ENCODE peak calls at places on chromosomes 13 and 19, in five cellular contexts. D is tibial nerve, Y is choroid plexus epithelial cell, U is dorsolateral prefrontal cortex, M is RWPE1. H is an unnamed sample.

GRCh38 chr19:4322942-4323665 is 15.5 kb downstream of the STAP2 start:
- DNase-seq in D (no peak), Y (no peak), U (no peak), M (no peak), H (no peak)

GRCh38 chr19:16506961-16507360 is 10.8 kb downstream of the C19orf44 start:
- DNase-seq in D (no peak), Y (no peak), U (no peak), M (no peak), H (no peak)

GRCh38 chr19:47723573-47723923 is 10.3 kb downstream of the EHD2 start:
- DNase-seq in D (no peak), Y (peak), U (no peak), M (no peak), H (peak)

GRCh38 chr19:39166571-39167391 is 30.0 kb upstream of the NCCRP1 start:
- DNase-seq in D (no peak), Y (no peak), U (no peak), M (peak), H (no peak)

GRCh38 chr13:54357284-54357933 is 1328.8 kb downstream of the OLFM4 start:
- DNase-seq in D (no peak), Y (no peak), U (no peak), M (no peak), H (no peak)

GRCh38 chr19:51687791-51688664 is 5.1 kb upstream of the SPACA6 start:
- DNase-seq in D (peak), Y (peak), U (no peak), M (peak), H (no peak)

GRCh38 chr13:100633461-100633860 is 41.1 kb downstream of the TMTC4 start:
- DNase-seq in D (no peak), Y (peak), U (no peak), M (peak), H (peak)

GRCh38 chr13:98450495-98451167 is 126.3 kb downstream of the STK24 start:
- DNase-seq in D (no peak), Y (no peak), U (no peak), M (no peak), H (no peak)

GRCh38 chr13:77896977-77897376 is 21.7 kb downstream of the EDNRB start:
- DNase-seq in D (no peak), Y (no peak), U (no peak), M (no peak), H (no peak)

GRCh38 chr19:5147971-5148793 is 179.3 kb downstream of the KDM4B start:
- DNase-seq in D (no peak), Y (peak), U (no peak), M (no peak), H (no peak)

GRCh38 chr19:6062274-6062673 is 48.0 kb downstream of the RFX2 start:
- DNase-seq in D (no peak), Y (no peak), U (no peak), M (no peak), H (no peak)

GRCh38 chr19:38557205-38557799 is 60.5 kb downstream of the MAP4K1 start:
- DNase-seq in D (no peak), Y (no peak), U (no peak), M (no peak), H (no peak)

GRCh38 chr13:48110930-48111721 is 16.2 kb upstream of the MED4 start:
- DNase-seq in D (peak), Y (peak), U (no peak), M (no peak), H (no peak)

GRCh38 chr13:76667551-76667950 is 218.7 kb downstream of the KCTD12 start:
- DNase-seq in D (no peak), Y (peak), U (no peak), M (peak), H (peak)

GRCh38 chr19:2847507-2847906 is 6.2 kb downstream of the ZNF555 start:
- DNase-seq in D (no peak), Y (no peak), U (no peak), M (no peak), H (no peak)

GRCh38 chr19:51691122-51692064 is 1.7 kb upstream of the SPACA6 start:
- DNase-seq in D (no peak), Y (peak), U (no peak), M (no peak), H (no peak)

GRCh38 chr13:75760182-75760981 is 124.3 kb downstream of the LMO7 start:
- DNase-seq in D (no peak), Y (peak), U (no peak), M (peak), H (no peak)

GRCh38 chr19:19315444-19315843 is 4.9 kb downstream of the SUGP1 start:
- DNase-seq in D (no peak), Y (no peak), U (no peak), M (no peak), H (no peak)
- TF ChIP-seq CTCF in D (no peak), Y (peak), U (no peak), M (no peak), H (no peak)

DNA sequence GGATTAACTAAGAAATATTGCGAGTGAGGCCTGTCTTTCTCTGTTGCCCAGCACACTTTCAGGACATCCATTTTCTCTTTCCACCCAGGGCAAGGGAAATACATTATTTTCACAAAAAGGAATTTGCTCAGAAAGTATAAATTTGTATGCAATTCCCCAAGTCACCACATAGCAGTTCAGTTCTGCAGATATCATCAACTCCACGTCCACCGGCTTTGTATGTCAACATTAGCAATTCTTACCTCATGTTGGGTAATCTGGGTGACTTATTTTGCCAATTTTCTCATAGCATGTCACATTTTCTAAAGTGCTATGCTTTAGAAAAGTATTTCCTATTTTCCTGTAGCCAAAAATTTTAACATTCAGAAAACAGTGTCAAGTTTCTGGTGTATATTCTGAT is 501.8 kb downstream of the EFNB2 start:
- DNase-seq in D (no peak), Y (peak), U (no peak), M (peak), H (no peak)
- TF ChIP-seq CTCF in D (peak), Y (peak), U (no peak), M (no peak), H (peak)

GRCh38 chr13:30676672-30677071 is 58.7 kb upstream of the ALOX5AP start:
- DNase-seq in D (no peak), Y (peak), U (no peak), M (no peak), H (no peak)
- TF ChIP-seq CTCF in D (peak), Y (peak), U (no peak), M (peak), H (peak)

DNA sequence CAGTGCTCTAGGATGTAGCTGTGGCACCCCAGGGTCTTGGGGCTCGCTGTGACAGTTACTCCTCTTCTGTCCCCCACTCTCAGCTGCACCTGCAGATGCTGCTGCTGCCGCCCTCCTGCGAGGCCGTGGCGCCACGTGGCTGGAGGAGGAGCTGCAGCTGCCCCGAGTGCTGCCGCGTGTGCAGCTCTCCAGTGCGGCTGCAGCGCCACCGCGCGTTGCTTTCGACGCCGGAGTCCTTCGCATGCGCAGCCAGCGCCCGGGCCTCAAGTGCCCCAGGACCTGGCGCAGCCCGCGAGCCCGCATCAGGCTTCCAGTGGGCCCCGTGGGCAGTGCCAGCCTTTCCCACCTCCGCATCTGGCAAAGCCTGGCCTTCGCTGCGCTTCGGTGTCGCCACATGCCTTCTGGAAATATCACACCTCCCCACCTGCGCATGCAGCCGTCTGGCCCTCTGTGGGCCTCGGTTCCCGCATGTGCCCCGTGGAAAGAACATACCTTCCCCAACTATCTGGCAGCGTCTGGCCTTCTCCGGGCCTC is 692 bp upstream of the ZNF580 start:
- DNase-seq in D (no peak), Y (peak), U (peak), M (no peak), H (no peak)
- TF ChIP-seq CTCF in D (peak), Y (peak), U (peak), M (peak), H (peak)

GRCh38 chr13:51840917-51841316 is 4.1 kb downstream of the TMEM272 start:
- DNase-seq in D (no peak), Y (no peak), U (no peak), M (no peak), H (no peak)
- TF ChIP-seq CTCF in D (no peak), Y (no peak), U (no peak), M (no peak), H (no peak)

GRCh38 chr19:29664753-29665214 is 477 bp upstream of the PLEKHF1 start:
- DNase-seq in D (no peak), Y (no peak), U (no peak), M (no peak), H (no peak)
- TF ChIP-seq CTCF in D (no peak), Y (no peak), U (peak), M (no peak), H (no peak)

GRCh38 chr13:51246411-51247298 is 24.5 kb downstream of the FAM124A start:
- DNase-seq in D (no peak), Y (no peak), U (peak), M (no peak), H (no peak)

GRCh38 chr13:51252954-51253531 is 30.8 kb downstream of the FAM124A start:
- DNase-seq in D (no peak), Y (no peak), U (no peak), M (no peak), H (no peak)

GRCh38 chr13:51249254-51249653 is 27.1 kb downstream of the FAM124A start:
- DNase-seq in D (no peak), Y (no peak), U (no peak), M (peak), H (no peak)

GRCh38 chr13:51251480-51251879 is 29.3 kb downstream of the FAM124A start:
- DNase-seq in D (no peak), Y (no peak), U (no peak), M (no peak), H (no peak)

DNA sequence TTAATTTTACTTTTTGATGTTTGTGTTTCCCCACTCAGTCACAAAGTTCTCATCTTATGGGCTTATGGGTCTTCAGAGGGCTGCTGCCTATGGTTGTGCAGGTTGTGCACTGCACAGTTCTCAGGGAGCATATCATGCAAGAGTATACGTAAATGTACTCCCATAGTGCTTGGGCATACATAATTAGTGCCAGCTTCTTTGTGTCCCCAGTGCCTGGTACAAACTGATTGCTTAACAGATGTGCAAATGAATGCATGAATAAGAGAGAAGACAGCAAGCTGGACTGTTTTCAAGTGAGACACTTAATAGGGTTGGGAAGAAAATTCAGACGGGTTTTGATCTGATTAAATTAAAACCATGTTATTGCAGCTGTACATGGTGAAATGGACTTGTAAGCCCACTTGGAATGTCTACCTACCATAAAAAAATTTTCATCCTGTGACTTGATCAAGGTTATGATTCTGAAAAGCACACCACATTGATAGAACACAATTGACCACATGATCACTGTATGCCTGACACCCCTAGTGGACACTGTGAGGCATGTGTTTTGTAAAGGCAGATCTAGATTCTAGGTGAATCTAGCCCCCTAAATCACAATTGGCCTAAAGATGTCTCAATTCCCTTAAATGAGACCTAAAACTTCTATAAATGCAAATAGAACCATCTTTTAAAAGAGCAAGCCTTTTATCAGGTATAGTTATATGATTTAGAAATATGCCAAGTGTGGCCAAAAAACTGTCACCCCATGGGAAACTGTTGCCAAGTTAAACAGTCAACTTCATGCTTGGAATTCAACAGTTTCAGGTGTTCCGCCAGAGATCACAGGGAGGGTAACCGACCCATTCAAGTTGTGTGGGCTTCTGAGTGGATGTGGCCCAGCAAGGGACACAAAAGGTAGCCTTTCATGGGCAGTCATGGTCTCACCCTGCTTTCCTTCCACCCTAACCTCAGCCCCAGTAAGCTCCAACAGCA is 27.9 kb downstream of the FAM124A start:
- DNase-seq in D (no peak), Y (peak), U (no peak), M (peak), H (no peak)
- TF ChIP-seq CTCF in D (peak), Y (peak), U (peak), M (peak), H (peak)